ENCODE peak calls at places on chromosomes 11 and 22, in nine cellular contexts. A is left ventricle myocardium inferior; S is brain microvascular endothelial cell; F is activated CD4-positive, alpha-beta T cell treated with anti-CD3 and anti-CD28 coated beads, Interleukin-2, amount 50 U/mL, for 24 hours; M is fibroblast of the aortic adventitia; L is NCI-H1436 treated with DMSO at 0.1 percent for 48 hours; C is A172; U is naive thymus-derived CD8-positive, alpha-beta T cell; Z is endothelial cell. Q is an unnamed sample.

GRCh38 chr11:68581439-68581838 is 102.9 kb upstream of the GAL start:
- DNase-seq in A (peak; percentile 44), L (no peak), F (no peak), Z (no peak), S (no peak), C (peak; percentile 9), U (no peak), M (peak; percentile 4), Q (peak; percentile 4)

GRCh38 chr11:11491014-11491413 is 130.8 kb downstream of the GALNT18 start:
- DNase-seq in U (no peak), L (no peak), A (no peak), F (no peak), M (no peak), S (no peak), C (no peak), Z (no peak), Q (no peak)

GRCh38 chr11:73612601-73613137 is 14.8 kb upstream of the FAM168A start:
- DNase-seq in M (no peak), C (no peak), S (no peak), A (no peak), L (no peak), Z (no peak), F (no peak), U (no peak), Q (no peak)

GRCh38 chr11:111119751-111120150 is 125.8 kb upstream of the POU2AF2 start:
- DNase-seq in U (no peak), Z (no peak), L (no peak), M (peak; percentile 4), F (no peak), A (no peak), C (no peak), S (no peak), Q (no peak)

GRCh38 chr22:35663371-35663770 is 15.1 kb downstream of the APOL6 start:
- DNase-seq in S (no peak), C (no peak), Z (no peak), L (no peak), F (no peak), A (no peak), U (no peak), M (peak; percentile 64), Q (peak; percentile 55)

GRCh38 chr11:2209900-2210321 is 38.3 kb upstream of the TH start:
- DNase-seq in A (no peak), L (no peak), C (no peak), M (no peak), U (no peak), Z (no peak), S (no peak), F (no peak), Q (no peak)

GRCh38 chr11:12237381-12237784 is 127.0 kb downstream of the MICAL2 start:
- DNase-seq in C (no peak), F (no peak), S (no peak), M (peak; percentile 72), U (no peak), A (no peak), L (no peak), Z (no peak), Q (peak; percentile 45)

GRCh38 chr11:47351159-47352126 is 1.1 kb downstream of the MYBPC3 start:
- DNase-seq in L (no peak), U (no peak), C (no peak), A (peak; percentile 82), S (no peak), M (no peak), F (no peak), Z (no peak), Q (no peak)

GRCh38 chr11:120815260-120816100 is 208.4 kb upstream of the TBCEL start:
- DNase-seq in U (no peak), F (no peak), S (no peak), L (no peak), C (no peak), Z (no peak), A (no peak), M (no peak), Q (no peak)

GRCh38 chr22:50184004-50184461 is 1.7 kb upstream of the TRABD start:
- DNase-seq in A (peak; percentile 82), Z (no peak), M (peak; percentile 61), F (no peak), C (peak; percentile 49), L (no peak), S (no peak), U (no peak), Q (peak; percentile 66)

GRCh38 chr11:1307163-1307870 is 2.1 kb downstream of the TOLLIP start:
- DNase-seq in F (no peak), S (no peak), L (no peak), U (no peak), C (no peak), M (no peak), Z (no peak), A (no peak), Q (no peak)

GRCh38 chr11:117734596-117734995 is 62.4 kb downstream of the DSCAML1 start:
- DNase-seq in Z (peak; percentile 21), C (no peak), A (no peak), U (no peak), L (peak; percentile 50), S (no peak), M (no peak), F (no peak), Q (no peak)

GRCh38 chr11:1623716-1624115 is 1.8 kb upstream of the KRTAP5-4 start:
- DNase-seq in A (no peak), L (no peak), F (no peak), C (no peak), Z (no peak), M (no peak), U (no peak), S (no peak), Q (no peak)

GRCh38 chr22:37176464-37177061 is 11.5 kb downstream of the C1QTNF6 start:
- DNase-seq in L (no peak), Z (no peak), U (no peak), C (no peak), M (peak; percentile 86), S (peak; percentile 47), A (peak; percentile 79), F (no peak), Q (peak; percentile 77)

GRCh38 chr11:2563216-2564007 is 118.6 kb downstream of the KCNQ1 start:
- DNase-seq in C (no peak), U (no peak), Z (no peak), S (no peak), L (no peak), M (no peak), A (peak; percentile 11), F (no peak), Q (no peak)

GRCh38 chr11:77967121-77967520 is 27.3 kb downstream of the INTS4 start:
- DNase-seq in F (no peak), C (no peak), A (no peak), L (no peak), U (no peak), Z (no peak), M (no peak), S (no peak), Q (no peak)

GRCh38 chr11:20162340-20162739 is 2.1 kb upstream of the DBX1 start:
- DNase-seq in M (no peak), S (no peak), A (no peak), F (no peak), Z (no peak), U (no peak), C (no peak), L (no peak), Q (no peak)

GRCh38 chr22:49086181-49086580 is 741.5 kb downstream of the BRD1 start:
- DNase-seq in Z (no peak), U (no peak), A (no peak), M (no peak), S (no peak), F (no peak), C (no peak), L (no peak), Q (no peak)

GRCh38 chr11:60914620-60915249 is 777 bp downstream of the TMEM109 start:
- DNase-seq in M (peak; percentile 30), Z (peak; percentile 27), A (no peak), C (peak; percentile 12), U (peak; percentile 44), S (no peak), L (no peak), F (peak; percentile 18), Q (peak; percentile 46)

GRCh38 chr11:101881586-101881985 is 33.2 kb upstream of the CEP126 start:
- DNase-seq in L (no peak), C (no peak), U (no peak), M (no peak), Z (no peak), F (no peak), S (no peak), A (no peak), Q (no peak)

GRCh38 chr22:42933783-42934144 is 76.7 kb upstream of the ARFGAP3 start:
- DNase-seq in F (no peak), M (peak; percentile 93), A (no peak), S (peak; percentile 93), U (no peak), Z (no peak), L (no peak), C (peak; percentile 52), Q (peak; percentile 96)

GRCh38 chr11:117906710-117907109 is 22.5 kb downstream of the TMPRSS13 start:
- DNase-seq in C (no peak), M (no peak), S (no peak), L (no peak), F (no peak), U (no peak), A (no peak), Z (no peak), Q (no peak)

GRCh38 chr11:27861706-27862430 is 161.6 kb upstream of the BDNF start:
- DNase-seq in S (peak; percentile 83), F (no peak), C (peak; percentile 89), A (no peak), L (no peak), Z (no peak), U (no peak), M (peak; percentile 92), Q (peak; percentile 86)

GRCh38 chr11:61267437-61267841 is 26.5 kb downstream of the PGA5 start:
- DNase-seq in L (no peak), Z (no peak), S (no peak), M (no peak), A (no peak), F (no peak), C (no peak), U (no peak), Q (no peak)

GRCh38 chr11:66636411-66636810 is 2.1 kb upstream of the RBM4 start:
- DNase-seq in S (no peak), L (no peak), M (no peak), C (no peak), Z (no peak), F (no peak), U (no peak), A (no peak), Q (no peak)

GRCh38 chr22:38770257-38770949 is 14.6 kb upstream of the SUN2 start:
- DNase-seq in Z (no peak), M (no peak), S (no peak), F (no peak), C (no peak), A (no peak), L (no peak), U (no peak), Q (no peak)

GRCh38 chr11:76621866-76622265 is 48.7 kb downstream of the LRRC32 start:
- DNase-seq in U (no peak), L (no peak), F (no peak), M (peak; percentile 48), Z (no peak), S (peak; percentile 33), A (no peak), C (no peak), Q (peak; percentile 37)

GRCh38 chr22:33247758-33248157 is 189.6 kb upstream of the SYN3 start:
- DNase-seq in A (no peak), L (no peak), C (peak; percentile 8), F (no peak), M (peak; percentile 80), S (no peak), U (no peak), Z (no peak), Q (peak; percentile 40)

GRCh38 chr11:31795706-31796522 is 15.2 kb downstream of the PAX6 start:
- DNase-seq in M (no peak), C (no peak), Z (no peak), L (no peak), F (no peak), S (no peak), A (no peak), U (no peak), Q (no peak)

GRCh38 chr22:37626144-37626543 is 13.3 kb upstream of the SH3BP1 start:
- DNase-seq in S (no peak), M (peak; percentile 85), A (peak; percentile 78), U (no peak), C (peak; percentile 12), F (no peak), L (no peak), Z (no peak), Q (peak; percentile 54)

GRCh38 chr11:35362571-35362980 is 56.8 kb downstream of the SLC1A2 start:
- DNase-seq in S (no peak), Z (no peak), M (peak; percentile 44), F (no peak), U (no peak), C (no peak), L (no peak), A (no peak), Q (no peak)

Q was measured in cardiac fibroblast.